ENCODE peak calls at places on chromosomes 1 and 21, in ten cellular contexts. X is NCI-H1417; I is progenitor cell of endocrine pancreas; O is AG08395; C is AG20443; S is fibroblast of pulmonary artery; U is left ventricle myocardium inferior; B is SK-N-SH; R is NCI-H1436 treated with DMSO at 0.1 percent for 48 hours; N is stimulated activated CD8-positive, alpha-beta memory T cell treated with anti-CD3 and anti-CD28 coated beads, Interleukin-2, amount 100 ng/mL, for 48 hours. Y is an unnamed sample.

GRCh38 chr1:55071477-55071876 is 32.1 kb downstream of the PCSK9 start:
- DNase-seq in X (peak; percentile 65), I (no peak), O (peak; percentile 77), C (peak; percentile 77), S (peak; percentile 76), U (no peak), B (peak; percentile 53), R (no peak), N (no peak), Y (no peak)

GRCh38 chr21:25934771-25935224 is 200.0 kb downstream of the GABPA start:
- DNase-seq in X (no peak), I (no peak), O (peak; percentile 80), C (peak; percentile 86), S (peak; percentile 97), U (peak; percentile 60), B (no peak), R (no peak), N (no peak), Y (no peak)

GRCh38 chr1:199123615-199124014 is 484.8 kb downstream of the PTPRC start:
- DNase-seq in X (no peak), I (no peak), O (peak; percentile 68), C (peak; percentile 49), S (peak; percentile 27), U (no peak), B (no peak), R (no peak), N (no peak), Y (no peak)

GRCh38 chr1:153395136-153395685 is 4.3 kb upstream of the S100A8 start:
- DNase-seq in X (no peak), I (no peak), O (no peak), C (no peak), S (no peak), U (peak; percentile 37), B (no peak), R (no peak), N (no peak), Y (no peak)

GRCh38 chr1:110672001-110672752 is 2.6 kb downstream of the KCNA3 start:
- DNase-seq in X (no peak), I (no peak), O (peak; percentile 10), C (peak; percentile 25), S (no peak), U (no peak), B (peak; percentile 83), R (no peak), N (peak; percentile 42), Y (no peak)

GRCh38 chr1:230715510-230715909 is 1.6 kb upstream of the AGT start:
- DNase-seq in X (no peak), I (no peak), O (no peak), C (no peak), S (no peak), U (no peak), B (no peak), R (no peak), N (no peak), Y (no peak)

GRCh38 chr1:72178266-72178665 is 104.1 kb downstream of the NEGR1 start:
- DNase-seq in X (no peak), I (no peak), O (peak; percentile 7), C (no peak), S (peak; percentile 5), U (no peak), B (no peak), R (no peak), N (no peak), Y (no peak)

GRCh38 chr1:33256335-33256700 is at the start of gene ZNF362:
- DNase-seq in X (peak; percentile 56), I (peak; percentile 64), O (peak; percentile 74), C (peak; percentile 89), S (peak; percentile 70), U (peak; percentile 65), B (no peak), R (no peak), N (peak; percentile 52), Y (peak; percentile 65)

GRCh38 chr1:199490804-199491527 is 536.5 kb upstream of the NR5A2 start:
- DNase-seq in X (no peak), I (no peak), O (no peak), C (no peak), S (peak; percentile 23), U (no peak), B (peak; percentile 3), R (no peak), N (no peak), Y (no peak)

GRCh38 chr1:156813750-156814570 is 2.7 kb downstream of the SH2D2A start:
- DNase-seq in X (peak; percentile 93), I (peak; percentile 45), O (peak; percentile 62), C (peak; percentile 81), S (peak; percentile 50), U (peak; percentile 67), B (no peak), R (no peak), N (peak; percentile 66), Y (peak; percentile 55)

GRCh38 chr1:206856674-206857464 is 8.6 kb upstream of the IL20 start:
- DNase-seq in X (no peak), I (no peak), O (no peak), C (no peak), S (no peak), U (no peak), B (no peak), R (no peak), N (no peak), Y (no peak)

GRCh38 chr1:204499511-204500468 is 5.2 kb upstream of the PIK3C2B start:
- DNase-seq in X (no peak), I (no peak), O (no peak), C (no peak), S (no peak), U (no peak), B (no peak), R (no peak), N (no peak), Y (no peak)

GRCh38 chr21:44478124-44478800 is 23.0 kb downstream of the LRRC3 start:
- DNase-seq in X (no peak), I (no peak), O (no peak), C (no peak), S (no peak), U (no peak), B (no peak), R (no peak), N (no peak), Y (no peak)

GRCh38 chr1:58451560-58452211 is 94.8 kb downstream of the OMA1 start:
- DNase-seq in X (no peak), I (no peak), O (no peak), C (no peak), S (no peak), U (no peak), B (no peak), R (no peak), N (no peak), Y (no peak)

GRCh38 chr1:97920832-97921571 is at the start of gene DPYD:
- DNase-seq in X (peak; percentile 86), I (peak; percentile 82), O (peak; percentile 91), C (peak; percentile 96), S (peak; percentile 88), U (peak; percentile 91), B (peak; percentile 92), R (peak; percentile 89), N (peak; percentile 77), Y (peak; percentile 47)

GRCh38 chr1:226820935-226821718 is 49.3 kb upstream of the PSEN2 start:
- DNase-seq in X (no peak), I (no peak), O (peak; percentile 97), C (peak; percentile 94), S (peak; percentile 98), U (peak; percentile 77), B (peak; percentile 19), R (no peak), N (no peak), Y (no peak)

GRCh38 chr1:10471411-10472219 is 714 bp downstream of the DFFA start:
- DNase-seq in X (no peak), I (peak; percentile 18), O (no peak), C (no peak), S (peak; percentile 37), U (no peak), B (peak; percentile 44), R (no peak), N (no peak), Y (no peak)

Y was measured in GM18507.